ENCODE peak calls at places on chromosome 4, in seven cellular contexts. D is lower lobe of right lung, J is PC-9, Q is astrocyte of the spinal cord, X is cardiac muscle cell, S is A549, T is GM12878. P is an unnamed sample.

GRCh38 chr4:6701371-6701770 is 7.7 kb downstream of the S100P start:
- DNase-seq in Q (no peak), S (peak), J (no peak), T (no peak), D (no peak), X (no peak), P (no peak)

GRCh38 chr4:8438743-8439142 is 1.8 kb downstream of the ACOX3 start:
- DNase-seq in X (no peak), T (no peak), S (no peak), Q (no peak), J (no peak), D (no peak), P (no peak)

GRCh38 chr4:143511906-143512305 is 1.6 kb upstream of the SMARCA5 start:
- DNase-seq in T (no peak), Q (no peak), X (no peak), D (no peak), S (no peak), J (no peak), P (no peak)

GRCh38 chr4:21795091-21795490 is 153.5 kb downstream of the KCNIP4 start:
- DNase-seq in S (no peak), Q (peak), T (no peak), X (no peak), D (no peak), J (no peak), P (no peak)

GRCh38 chr4:7052923-7053715 is 9.9 kb downstream of the TADA2B start:
- DNase-seq in X (no peak), S (no peak), J (no peak), Q (peak), D (peak), T (no peak), P (no peak)

GRCh38 chr4:114163051-114163450 is 183.6 kb upstream of the ARSJ start:
- DNase-seq in S (no peak), D (no peak), Q (no peak), J (no peak), X (no peak), T (no peak), P (peak)

GRCh38 chr4:23697001-23697528 is 192.8 kb downstream of the PPARGC1A start:
- DNase-seq in S (no peak), J (no peak), T (no peak), D (no peak), Q (no peak), X (no peak), P (no peak)

GRCh38 chr4:126705271-126705670 is 927.5 kb upstream of the INTU start:
- DNase-seq in Q (peak), S (peak), X (no peak), J (no peak), D (no peak), T (no peak), P (no peak)

GRCh38 chr4:5878359-5878758 is 14.5 kb downstream of the CRMP1 start:
- DNase-seq in X (no peak), Q (no peak), J (no peak), S (no peak), D (no peak), T (no peak), P (no peak)

GRCh38 chr4:38562751-38563198 is 101.2 kb upstream of the KLF3 start:
- DNase-seq in Q (no peak), X (no peak), T (no peak), J (no peak), D (no peak), S (peak), P (peak)

GRCh38 chr4:81166431-81166830 is 48.6 kb downstream of the PRKG2 start:
- DNase-seq in S (no peak), D (no peak), Q (peak), J (no peak), X (no peak), T (no peak), P (no peak)

GRCh38 chr4:76540496-76540895 is 105.5 kb downstream of the SHROOM3 start:
- DNase-seq in T (no peak), X (no peak), D (no peak), Q (peak), J (no peak), S (no peak), P (no peak)

GRCh38 chr4:37685726-37686372 is 327 bp downstream of the RELL1 start:
- DNase-seq in J (no peak), D (no peak), T (no peak), Q (peak), X (peak), S (peak), P (peak)

GRCh38 chr4:40264995-40265909 is 68.4 kb downstream of the RHOH start:
- DNase-seq in J (no peak), T (no peak), X (peak), S (no peak), D (no peak), Q (peak), P (no peak)

GRCh38 chr4:176635372-176636261 is 157.1 kb downstream of the VEGFC start:
- DNase-seq in T (no peak), J (peak), Q (peak), D (no peak), S (peak), X (no peak), P (peak)
- TF ChIP-seq CTCF in T (no peak), J (no peak), Q (peak), D (no peak), S (no peak), X (no peak), P (no peak)

GRCh38 chr4:106495498-106495897 is 126.9 kb upstream of the GIMD1 start:
- DNase-seq in J (no peak), D (no peak), Q (peak), X (no peak), S (no peak), T (no peak), P (no peak)
- H3K4me3 ChIP-seq in J (no peak), D (no peak), Q (no peak), X (no peak), S (no peak), T (no peak), P (no peak)

GRCh38 chr4:29867412-29867811 is 852.8 kb upstream of the PCDH7 start:
- DNase-seq in J (no peak), X (no peak), Q (no peak), D (no peak), T (no peak), S (no peak), P (no peak)
- TF ChIP-seq CTCF in J (no peak), X (no peak), Q (no peak), D (no peak), T (no peak), S (no peak), P (no peak)

DNA sequence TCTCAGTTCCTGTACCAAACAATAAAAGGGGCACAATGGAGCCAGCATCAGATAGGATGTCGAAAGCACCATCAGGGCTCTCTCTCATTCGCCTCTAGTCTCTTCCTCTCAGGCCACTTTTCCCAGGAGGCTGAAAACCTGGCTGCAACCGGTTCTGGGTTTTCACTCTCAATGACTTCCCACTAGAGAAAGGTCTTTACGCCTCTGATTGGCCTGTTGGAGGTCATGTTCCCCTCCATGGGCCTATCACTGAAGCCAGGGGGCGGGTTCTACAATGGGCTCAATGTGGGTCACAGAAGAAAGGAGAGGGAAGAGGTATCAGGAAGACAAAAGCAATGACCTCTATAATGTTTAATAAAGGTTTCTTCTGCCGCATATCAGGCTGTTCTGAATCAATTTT is 29.3 kb downstream of the ZNF827 start:
- DNase-seq in Q (no peak), X (peak), D (peak), J (peak), T (no peak), S (peak), P (peak)
- H3K4me3 ChIP-seq in Q (no peak), X (no peak), D (peak), J (peak), T (no peak), S (peak), P (peak)

GRCh38 chr4:16583764-16584163 is 314.7 kb downstream of the LDB2 start:
- DNase-seq in Q (peak), D (no peak), J (no peak), T (no peak), X (no peak), S (no peak), P (no peak)

GRCh38 chr4:16581117-16581516 is 317.3 kb downstream of the LDB2 start:
- DNase-seq in J (no peak), S (no peak), D (no peak), Q (no peak), T (no peak), X (no peak), P (no peak)

GRCh38 chr4:16585053-16585452 is 313.4 kb downstream of the LDB2 start:
- DNase-seq in S (no peak), X (no peak), Q (no peak), D (no peak), T (no peak), J (no peak), P (no peak)

GRCh38 chr4:16582036-16582435 is 316.4 kb downstream of the LDB2 start:
- DNase-seq in X (no peak), T (no peak), J (no peak), D (no peak), Q (no peak), S (no peak), P (peak)

DNA sequence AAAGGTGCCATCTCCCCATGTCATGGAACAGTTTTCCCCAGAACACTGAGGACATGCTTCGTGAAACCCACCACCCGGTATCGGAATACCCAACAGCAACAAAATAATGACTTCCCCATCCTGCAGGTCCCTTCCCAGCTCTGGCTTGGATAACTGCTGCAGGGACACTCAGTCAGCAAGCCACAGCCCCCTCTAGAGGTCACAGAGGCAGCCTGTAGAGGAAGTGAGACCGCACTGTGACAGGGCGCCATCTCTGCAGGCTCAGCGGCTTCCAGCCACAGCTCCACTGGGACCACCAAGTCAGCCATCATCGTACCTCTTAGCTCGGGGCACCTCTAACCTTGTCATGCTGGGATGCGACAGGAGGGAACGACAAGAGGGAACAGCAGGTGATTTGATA is 315.9 kb downstream of the LDB2 start:
- DNase-seq in J (peak), T (no peak), S (no peak), Q (no peak), D (no peak), X (peak), P (no peak)
- TF ChIP-seq CTCF in J (no peak), T (no peak), S (no peak), Q (no peak), D (no peak), X (peak), P (no peak)

DNA sequence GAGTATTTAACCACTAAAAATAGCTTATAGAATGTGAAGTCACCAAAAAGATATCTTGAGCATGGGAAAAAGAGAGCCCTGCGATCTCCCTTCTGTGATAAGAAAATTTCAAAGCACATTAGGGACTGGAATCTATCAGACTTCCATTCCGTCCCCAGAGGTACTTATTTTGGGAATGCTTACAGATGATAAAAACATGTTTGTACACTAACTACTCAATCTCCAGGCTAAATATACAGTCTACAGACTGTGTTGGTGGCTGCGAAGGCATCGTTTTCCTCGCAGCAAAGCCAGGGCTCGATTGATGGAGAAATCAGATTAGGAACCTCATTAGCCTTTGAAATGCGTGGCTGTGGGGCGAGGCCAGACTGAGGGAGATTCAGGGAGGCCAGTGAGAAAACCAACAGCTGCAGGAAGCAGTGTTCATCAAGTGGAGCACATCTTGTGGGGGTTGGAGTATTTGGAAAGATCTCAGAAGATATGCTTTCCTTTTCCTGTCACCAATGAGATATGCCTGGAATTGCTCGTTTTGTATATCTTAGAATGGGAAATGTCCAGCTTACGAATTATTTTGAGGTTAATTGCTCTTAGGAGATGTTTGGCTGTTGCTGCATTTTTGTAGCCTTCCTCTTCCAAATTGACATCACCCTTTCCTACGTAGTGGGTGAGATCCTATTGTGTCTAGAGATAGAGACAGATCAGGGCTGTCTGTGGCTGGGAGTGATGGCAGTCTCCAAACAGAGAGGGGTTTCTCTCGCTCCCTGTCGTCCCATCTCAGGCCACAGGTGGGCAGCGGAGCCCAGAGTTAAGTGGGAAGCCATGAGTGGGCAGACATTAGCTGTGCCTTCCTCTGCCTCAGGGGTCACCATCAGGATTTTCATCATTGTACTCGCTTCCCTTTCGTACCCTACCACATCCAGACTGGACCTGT is 225.0 kb upstream of the FAT1 start:
- DNase-seq in D (no peak), X (peak), T (no peak), S (peak), J (no peak), Q (peak), P (no peak)
- H3K4me3 ChIP-seq in D (no peak), X (no peak), T (no peak), S (no peak), J (no peak), Q (no peak), P (no peak)

GRCh38 chr4:151097759-151098158 is 1.7 kb upstream of the RPS3A start:
- DNase-seq in T (no peak), D (no peak), S (no peak), J (no peak), X (no peak), Q (no peak), P (no peak)

GRCh38 chr4:151098191-151098590 is 1.2 kb upstream of the RPS3A start:
- DNase-seq in X (no peak), J (no peak), D (no peak), S (no peak), T (no peak), Q (no peak), P (no peak)

GRCh38 chr4:151100517-151100916 is 1.1 kb downstream of the RPS3A start:
- DNase-seq in J (no peak), T (no peak), Q (no peak), S (no peak), D (no peak), X (no peak), P (no peak)

GRCh38 chr4:151099976-151100417 is 569 bp downstream of the RPS3A start:
- DNase-seq in J (no peak), T (no peak), Q (peak), S (no peak), D (no peak), X (no peak), P (no peak)

GRCh38 chr4:151099226-151099975 is at the start of gene RPS3A:
- DNase-seq in J (peak), D (peak), X (peak), S (peak), T (peak), Q (peak), P (peak)
- TF ChIP-seq CTCF in J (no peak), D (peak), X (peak), S (peak), T (peak), Q (peak), P (peak)

DNA sequence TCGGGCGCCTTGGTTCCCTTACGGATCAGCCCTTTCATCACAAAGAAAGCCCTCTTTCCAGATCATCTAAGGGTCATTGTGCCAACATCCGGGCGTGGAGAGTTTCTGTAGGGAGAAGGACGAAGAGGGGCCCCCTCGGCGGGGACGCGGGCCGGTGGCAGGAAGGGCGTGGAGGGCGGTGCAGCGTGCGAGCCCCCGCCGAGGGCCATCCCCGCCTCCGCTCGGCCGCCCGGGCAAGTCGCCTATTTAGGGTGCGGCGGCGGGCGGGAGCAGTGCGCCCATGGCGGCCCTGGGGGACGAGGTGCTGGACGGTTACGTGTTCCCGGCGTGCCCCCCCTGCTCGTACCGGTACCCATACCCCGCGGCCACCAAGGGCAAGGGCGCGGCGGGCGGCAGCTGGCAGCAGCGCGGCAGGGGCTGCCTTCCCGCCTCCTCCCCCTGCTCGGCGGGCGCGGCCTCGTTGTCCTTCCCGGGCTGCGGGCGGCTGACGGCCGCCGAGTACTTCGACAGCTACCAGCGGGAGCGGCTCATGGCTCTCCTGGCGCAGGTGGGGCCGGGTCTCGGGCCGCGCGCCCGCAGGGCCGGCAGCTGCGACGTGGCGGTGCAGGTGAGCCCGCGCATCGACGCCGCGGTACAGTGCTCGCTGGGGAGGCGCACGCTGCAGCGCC is at the start of gene ZAR1:
- DNase-seq in D (peak), Q (no peak), X (peak), J (no peak), S (no peak), T (no peak), P (no peak)
- H3K4me3 ChIP-seq in D (peak), Q (no peak), X (peak), J (no peak), S (no peak), T (peak), P (no peak)